ENCODE peak calls at places on chromosomes 5 and 9, in ten cellular contexts. R is NCI-H1105 treated with DMSO at 0.1 percent for 48 hours; E is ecto neural progenitor cell; B is stimulated activated naive CD4-positive, alpha-beta T cell; X is activated T-cell treated with anti-CD3 and anti-CD28 coated beads for 1 hour; Z is cardiac muscle cell; W is NCI-H460; L is stimulated activated CD8-positive, alpha-beta memory T cell treated with anti-CD3 and anti-CD28 coated beads, Interleukin-7, amount 100 ng/mL, for 1 hour; T is mucosa of gallbladder; H is sciatic nerve. Q is an unnamed sample.

GRCh38 chr9:33992622-33993021 is 56.1 kb downstream of the UBAP2 start:
- DNase-seq in R (no peak), Z (peak), H (no peak), W (no peak), B (no peak), T (no peak), L (no peak), X (no peak), E (no peak), Q (no peak)

GRCh38 chr5:145658435-145658834 is 176.7 kb downstream of the PRELID2 start:
- DNase-seq in Z (no peak), T (no peak), W (no peak), B (no peak), R (no peak), E (no peak), H (no peak), X (no peak), L (no peak), Q (no peak)

GRCh38 chr5:108259306-108259705 is 122.6 kb downstream of the FBXL17 start:
- DNase-seq in T (no peak), B (no peak), W (no peak), L (no peak), Z (peak), H (no peak), X (no peak), E (no peak), R (peak), Q (no peak)

GRCh38 chr5:158382473-158382872 is 523.5 kb upstream of the CLINT1 start:
- DNase-seq in Z (peak), X (no peak), L (no peak), B (no peak), H (peak), W (peak), E (no peak), T (peak), R (no peak), Q (no peak)

GRCh38 chr9:18296702-18297531 is 177.0 kb upstream of the ADAMTSL1 start:
- DNase-seq in X (no peak), H (no peak), Z (peak), L (no peak), R (no peak), W (no peak), E (no peak), T (no peak), B (no peak), Q (no peak)

GRCh38 chr5:177403826-177404640 is 3.6 kb upstream of the PFN3 start:
- DNase-seq in T (peak), X (peak), E (peak), W (peak), L (peak), H (peak), B (peak), R (peak), Z (peak), Q (peak)

GRCh38 chr5:170389250-170389902 is at the start of gene KCNMB1:
- DNase-seq in R (no peak), X (no peak), E (no peak), W (no peak), H (no peak), L (no peak), T (no peak), B (no peak), Z (no peak), Q (no peak)

GRCh38 chr9:108234811-108235210 is 621.0 kb downstream of the ACTL7B start:
- DNase-seq in T (no peak), R (no peak), H (no peak), Z (no peak), E (no peak), B (no peak), L (no peak), X (no peak), W (no peak), Q (no peak)

GRCh38 chr5:62732677-62733121 is 154.1 kb downstream of the LRRC70 start:
- DNase-seq in R (peak), Z (peak), B (no peak), E (no peak), T (no peak), X (no peak), W (no peak), L (no peak), H (no peak), Q (no peak)

GRCh38 chr5:172534229-172535169 is 80.2 kb upstream of the SH3PXD2B start:
- DNase-seq in B (no peak), H (no peak), T (peak), E (peak), R (no peak), W (peak), L (no peak), Z (no peak), X (no peak), Q (no peak)

GRCh38 chr9:126164796-126165525 is 161.7 kb upstream of the MVB12B start:
- DNase-seq in W (no peak), Z (no peak), H (no peak), R (no peak), B (no peak), E (no peak), X (no peak), L (no peak), T (no peak), Q (no peak)

GRCh38 chr9:108057421-108058136 is 568.0 kb upstream of the KLF4 start:
- DNase-seq in R (no peak), Z (peak), L (no peak), X (no peak), T (peak), E (no peak), B (no peak), W (peak), H (no peak), Q (no peak)

GRCh38 chr9:116842658-116843057 is 155.6 kb downstream of the TRIM32 start:
- DNase-seq in R (peak), X (no peak), B (no peak), T (no peak), Z (no peak), L (no peak), H (no peak), W (no peak), E (no peak), Q (no peak)

GRCh38 chr9:128636556-128637530 is 19.8 kb downstream of the DYNC2I2 start:
- DNase-seq in E (no peak), L (no peak), B (no peak), T (no peak), X (no peak), R (peak), W (no peak), H (no peak), Z (no peak), Q (no peak)

GRCh38 chr5:171311698-171312083 is 2.6 kb downstream of the TLX3 start:
- DNase-seq in E (no peak), H (no peak), B (no peak), T (no peak), W (no peak), L (no peak), Z (no peak), X (no peak), R (no peak), Q (no peak)

GRCh38 chr5:61965495-61965894 is 340.5 kb upstream of the KIF2A start:
- DNase-seq in Z (no peak), H (no peak), R (no peak), W (no peak), B (no peak), E (no peak), T (no peak), L (no peak), X (no peak), Q (no peak)

GRCh38 chr9:121674952-121675351 is 23.5 kb downstream of the DAB2IP start:
- DNase-seq in B (no peak), H (no peak), R (no peak), X (no peak), T (no peak), W (no peak), Z (no peak), L (no peak), E (no peak), Q (no peak)

GRCh38 chr5:150329881-150330876 is 27.3 kb upstream of the TCOF1 start:
- DNase-seq in Z (no peak), X (no peak), R (no peak), B (no peak), T (no peak), W (no peak), L (no peak), E (no peak), H (no peak), Q (no peak)

GRCh38 chr5:157303667-157304327 is 37.9 kb downstream of the CYFIP2 start:
- DNase-seq in X (peak), E (peak), Z (no peak), R (no peak), B (peak), T (no peak), W (no peak), L (no peak), H (no peak), Q (no peak)

GRCh38 chr5:60349891-60350415 is 350.0 kb downstream of the DEPDC1B start:
- DNase-seq in B (no peak), E (no peak), W (no peak), L (no peak), T (no peak), H (no peak), X (no peak), R (no peak), Z (no peak), Q (no peak)

GRCh38 chr5:146877783-146878470 is 630 bp downstream of the PPP2R2B start:
- DNase-seq in Z (peak), X (no peak), H (no peak), W (no peak), R (peak), L (peak), T (no peak), B (no peak), E (peak), Q (no peak)

Q was measured in nucleus accumbens.